ENCODE peak calls at places on chromosomes 16 and 17, in seven cellular contexts. W, D, L, X, H, J and Q are unnamed samples.
A peak's percentile ranks its signal among the peaks of the same experiment; 100 is the strongest.

GRCh38 chr17:66965801-66966528 is 1.5 kb downstream of the CACNG4 start:
- DNase-seq in W (no peak), J (no peak), L (no peak), X (no peak), D (no peak), H (no peak), Q (peak; percentile 40)

GRCh38 chr17:63477471-63478440 is 895 bp downstream of the ACE start:
- DNase-seq in L (peak; percentile 32), J (no peak), D (no peak), H (peak; percentile 71), W (no peak), X (no peak), Q (peak; percentile 11)

GRCh38 chr16:50473375-50473945 is 74.7 kb upstream of the NKD1 start:
- DNase-seq in J (no peak), X (no peak), W (peak; percentile 9), H (no peak), L (no peak), D (no peak), Q (no peak)

GRCh38 chr16:80459331-80459777 is 81.4 kb upstream of the DYNLRB2 start:
- DNase-seq in H (no peak), L (peak; percentile 11), W (no peak), X (no peak), J (no peak), D (no peak), Q (no peak)

GRCh38 chr16:12675852-12676251 is 127.8 kb downstream of the CPPED1 start:
- DNase-seq in J (no peak), D (no peak), X (no peak), H (no peak), W (peak; percentile 6), L (peak; percentile 68), Q (no peak)

GRCh38 chr17:75731716-75732498 is 10.6 kb downstream of the ITGB4 start:
- DNase-seq in J (no peak), X (no peak), L (no peak), W (no peak), D (no peak), H (no peak), Q (no peak)

GRCh38 chr16:80852261-80852872 is 48.0 kb upstream of the CDYL2 start:
- DNase-seq in L (peak; percentile 33), W (no peak), H (no peak), D (no peak), J (no peak), X (peak; percentile 38), Q (peak; percentile 46)

GRCh38 chr16:14307623-14308356 is 236.7 kb downstream of the MRTFB start:
- DNase-seq in H (no peak), W (no peak), L (peak; percentile 51), D (peak; percentile 64), X (no peak), J (no peak), Q (peak; percentile 33)

GRCh38 chr16:87921236-87921773 is 15.0 kb downstream of the CA5A start:
- DNase-seq in X (no peak), W (no peak), D (peak; percentile 83), L (no peak), J (no peak), H (no peak), Q (no peak)

GRCh38 chr17:19760781-19761180 is 12.7 kb upstream of the ALDH3A1 start:
- DNase-seq in W (no peak), D (no peak), X (no peak), L (no peak), H (no peak), J (no peak), Q (no peak)

GRCh38 chr16:84088695-84089395 is 27.9 kb downstream of the MBTPS1 start:
- DNase-seq in W (no peak), J (no peak), H (no peak), D (no peak), X (peak; percentile 95), L (no peak), Q (no peak)

GRCh38 chr16:21159281-21159951 is 942 bp downstream of the LDAF1 start:
- DNase-seq in D (peak; percentile 57), L (no peak), X (no peak), W (no peak), H (peak; percentile 60), J (no peak), Q (peak; percentile 80)

GRCh38 chr16:58492735-58493134 is 7.2 kb upstream of the NDRG4 start:
- DNase-seq in X (no peak), D (no peak), J (no peak), L (no peak), W (no peak), H (peak; percentile 64), Q (no peak)

GRCh38 chr16:64428463-64428862 is 693.4 kb downstream of the CDH11 start:
- DNase-seq in L (peak; percentile 80), D (no peak), J (no peak), H (no peak), X (no peak), W (peak; percentile 56), Q (no peak)

GRCh38 chr16:23351360-23351759 is 49.3 kb downstream of the SCNN1B start:
- DNase-seq in D (peak; percentile 61), X (no peak), J (no peak), H (no peak), L (no peak), W (no peak), Q (no peak)

GRCh38 chr17:35900693-35901487 is 20.7 kb upstream of the CCL5 start:
- DNase-seq in J (no peak), L (no peak), D (no peak), W (no peak), H (no peak), X (no peak), Q (no peak)

GRCh38 chr17:75706042-75706728 is 15.1 kb upstream of the ITGB4 start:
- DNase-seq in H (no peak), X (no peak), J (no peak), D (no peak), L (no peak), W (no peak), Q (no peak)

GRCh38 chr17:30600830-30601494 is 123.8 kb downstream of the GOSR1 start:
- DNase-seq in H (peak; percentile 68), W (no peak), L (peak; percentile 41), D (peak; percentile 21), J (no peak), X (no peak), Q (no peak)

GRCh38 chr16:58046054-58046881 is 20.7 kb downstream of the MMP15 start:
- DNase-seq in W (no peak), H (no peak), L (no peak), D (no peak), X (no peak), J (no peak), Q (no peak)

GRCh38 chr16:84699712-84700517 is at the start of gene USP10:
- DNase-seq in X (peak; percentile 41), L (peak; percentile 82), J (peak; percentile 61), W (no peak), H (peak; percentile 92), D (peak; percentile 77), Q (peak; percentile 91)

GRCh38 chr17:77254961-77255741 is 114.4 kb downstream of the SEC14L1 start:
- DNase-seq in J (no peak), W (no peak), X (no peak), D (no peak), L (peak; percentile 95), H (peak; percentile 75), Q (peak; percentile 96)

GRCh38 chr16:58509256-58510096 is 5.8 kb upstream of the SETD6 start:
- DNase-seq in W (no peak), D (peak; percentile 7), J (no peak), X (no peak), L (no peak), H (peak; percentile 42), Q (no peak)

GRCh38 chr16:72680732-72681131 is 367.2 kb downstream of the ZFHX3 start:
- DNase-seq in W (no peak), J (no peak), H (no peak), X (no peak), L (no peak), D (no peak), Q (no peak)

GRCh38 chr17:28901866-28902818 is 737 bp downstream of the DHRS13 start:
- DNase-seq in W (no peak), L (peak; percentile 37), H (no peak), J (no peak), D (no peak), X (peak; percentile 41), Q (peak; percentile 56)

GRCh38 chr16:16092925-16093624 is 130.2 kb downstream of the ABCC6 start:
- DNase-seq in H (no peak), X (no peak), L (peak; percentile 15), W (no peak), J (no peak), D (peak; percentile 76), Q (no peak)

GRCh38 chr16:57616241-57616640 is 12.2 kb upstream of the ADGRG1 start:
- DNase-seq in D (peak; percentile 9), W (no peak), J (no peak), H (peak; percentile 21), L (no peak), X (no peak), Q (no peak)

GRCh38 chr17:77391668-77392375 is 251.1 kb downstream of the SEC14L1 start:
- DNase-seq in J (no peak), W (no peak), H (no peak), L (peak; percentile 99), D (no peak), X (no peak), Q (peak; percentile 44)

GRCh38 chr17:51045616-51046526 is 74.8 kb downstream of the SPAG9 start:
- DNase-seq in X (peak; percentile 10), L (no peak), J (no peak), W (no peak), H (no peak), D (no peak), Q (no peak)

GRCh38 chr16:11603331-11603750 is 16.6 kb upstream of the LITAF start:
- DNase-seq in D (no peak), X (no peak), H (peak; percentile 75), J (no peak), L (no peak), W (no peak), Q (no peak)

GRCh38 chr17:57603978-57604377 is 141.1 kb downstream of the CCDC182 start:
- DNase-seq in H (no peak), W (no peak), D (no peak), L (no peak), J (peak; percentile 40), X (peak; percentile 82), Q (peak; percentile 28)

GRCh38 chr17:68228817-68229570 is 18.8 kb upstream of the AMZ2 start:
- DNase-seq in X (no peak), W (no peak), H (no peak), L (no peak), D (no peak), J (no peak), Q (peak; percentile 16)

GRCh38 chr16:19809693-19810092 is 75.0 kb downstream of the GPRC5B start:
- DNase-seq in D (no peak), X (no peak), J (no peak), L (no peak), H (no peak), W (no peak), Q (no peak)

GRCh38 chr16:8996891-8997290 is 33.2 kb upstream of the USP7 start:
- DNase-seq in L (no peak), J (no peak), H (no peak), W (no peak), X (peak; percentile 52), D (no peak), Q (no peak)

GRCh38 chr16:83945587-83945986 is 7.5 kb upstream of the OSGIN1 start:
- DNase-seq in L (no peak), W (no peak), D (no peak), H (no peak), X (no peak), J (no peak), Q (no peak)

GRCh38 chr16:14672403-14672971 is 21.6 kb downstream of the PLA2G10 start:
- DNase-seq in W (no peak), H (no peak), L (no peak), D (peak; percentile 35), X (peak; percentile 25), J (no peak), Q (peak; percentile 15)

GRCh38 chr17:49502258-49502657 is 7.2 kb downstream of the NGFR start:
- DNase-seq in X (no peak), D (no peak), W (no peak), L (no peak), H (no peak), J (no peak), Q (no peak)

GRCh38 chr16:19781196-19781595 is 63.1 kb downstream of the IQCK start:
- DNase-seq in D (no peak), W (no peak), L (no peak), J (no peak), X (no peak), H (no peak), Q (no peak)

GRCh38 chr17:63431939-63432804 is 13.9 kb downstream of the CYB561 start:
- DNase-seq in L (peak; percentile 86), H (no peak), W (no peak), X (no peak), J (no peak), D (no peak), Q (no peak)